ENCODE peak calls at places on chromosomes 3 and 15, in four cellular contexts. One of them, this sample, is unnamed.

GRCh38 chr3:20073683-20074082 is 33.4 kb downstream of the KAT2B start:
- DNase-seq in esophagus muscularis mucosa: no peak
- DNase-seq in stimulated activated CD4-positive, alpha-beta T cell treated with anti-CD3 and anti-CD28 coated beads, Interleukin-12 subunit alpha, Interleukin-12 subunit beta, amount 100 ng/mL, for 48 hours: no peak
- DNase-seq in activated CD4-positive, alpha-beta T cell treated with anti-CD3 and anti-CD28 coated beads for 48 hours: no peak
- DNase-seq in this sample: no peak

GRCh38 chr3:135965129-135965505 is 411 bp upstream of the PPP2R3A start:
- DNase-seq in esophagus muscularis mucosa: no peak
- DNase-seq in stimulated activated CD4-positive, alpha-beta T cell treated with anti-CD3 and anti-CD28 coated beads, Interleukin-12 subunit alpha, Interleukin-12 subunit beta, amount 100 ng/mL, for 48 hours: no peak
- DNase-seq in activated CD4-positive, alpha-beta T cell treated with anti-CD3 and anti-CD28 coated beads for 48 hours: no peak
- DNase-seq in this sample: no peak

GRCh38 chr15:90060797-90061196 is 41.5 kb downstream of the IDH2 start:
- DNase-seq in esophagus muscularis mucosa: no peak
- DNase-seq in stimulated activated CD4-positive, alpha-beta T cell treated with anti-CD3 and anti-CD28 coated beads, Interleukin-12 subunit alpha, Interleukin-12 subunit beta, amount 100 ng/mL, for 48 hours: no peak
- DNase-seq in activated CD4-positive, alpha-beta T cell treated with anti-CD3 and anti-CD28 coated beads for 48 hours: no peak
- DNase-seq in this sample: no peak

GRCh38 chr15:86591158-86591557 is 511.5 kb downstream of the AGBL1 start:
- DNase-seq in esophagus muscularis mucosa: no peak
- DNase-seq in stimulated activated CD4-positive, alpha-beta T cell treated with anti-CD3 and anti-CD28 coated beads, Interleukin-12 subunit alpha, Interleukin-12 subunit beta, amount 100 ng/mL, for 48 hours: no peak
- DNase-seq in activated CD4-positive, alpha-beta T cell treated with anti-CD3 and anti-CD28 coated beads for 48 hours: no peak
- DNase-seq in this sample: no peak

GRCh38 chr3:162007722-162008121 is 511.1 kb downstream of the OTOL1 start:
- DNase-seq in esophagus muscularis mucosa: no peak
- DNase-seq in stimulated activated CD4-positive, alpha-beta T cell treated with anti-CD3 and anti-CD28 coated beads, Interleukin-12 subunit alpha, Interleukin-12 subunit beta, amount 100 ng/mL, for 48 hours: no peak
- DNase-seq in activated CD4-positive, alpha-beta T cell treated with anti-CD3 and anti-CD28 coated beads for 48 hours: no peak
- DNase-seq in this sample: no peak

GRCh38 chr3:127536818-127537810 is 53.4 kb downstream of the TPRA1 start:
- DNase-seq in esophagus muscularis mucosa: no peak
- DNase-seq in stimulated activated CD4-positive, alpha-beta T cell treated with anti-CD3 and anti-CD28 coated beads, Interleukin-12 subunit alpha, Interleukin-12 subunit beta, amount 100 ng/mL, for 48 hours: no peak
- DNase-seq in activated CD4-positive, alpha-beta T cell treated with anti-CD3 and anti-CD28 coated beads for 48 hours: no peak
- DNase-seq in this sample: no peak

GRCh38 chr3:50405249-50405648 is 45.9 kb upstream of the TMEM115 start:
- DNase-seq in esophagus muscularis mucosa: no peak
- DNase-seq in stimulated activated CD4-positive, alpha-beta T cell treated with anti-CD3 and anti-CD28 coated beads, Interleukin-12 subunit alpha, Interleukin-12 subunit beta, amount 100 ng/mL, for 48 hours: no peak
- DNase-seq in activated CD4-positive, alpha-beta T cell treated with anti-CD3 and anti-CD28 coated beads for 48 hours: peak
- DNase-seq in this sample: no peak

GRCh38 chr3:109071349-109072142 is 46.4 kb downstream of the MORC1 start:
- DNase-seq in esophagus muscularis mucosa: no peak
- DNase-seq in stimulated activated CD4-positive, alpha-beta T cell treated with anti-CD3 and anti-CD28 coated beads, Interleukin-12 subunit alpha, Interleukin-12 subunit beta, amount 100 ng/mL, for 48 hours: no peak
- DNase-seq in activated CD4-positive, alpha-beta T cell treated with anti-CD3 and anti-CD28 coated beads for 48 hours: no peak
- DNase-seq in this sample: no peak

GRCh38 chr15:43769584-43770228 is 7.1 kb downstream of the ELL3 start:
- DNase-seq in esophagus muscularis mucosa: no peak
- DNase-seq in stimulated activated CD4-positive, alpha-beta T cell treated with anti-CD3 and anti-CD28 coated beads, Interleukin-12 subunit alpha, Interleukin-12 subunit beta, amount 100 ng/mL, for 48 hours: peak
- DNase-seq in activated CD4-positive, alpha-beta T cell treated with anti-CD3 and anti-CD28 coated beads for 48 hours: peak
- DNase-seq in this sample: no peak

GRCh38 chr15:31503256-31503655 is 176.6 kb downstream of the KLF13 start:
- DNase-seq in esophagus muscularis mucosa: peak
- DNase-seq in stimulated activated CD4-positive, alpha-beta T cell treated with anti-CD3 and anti-CD28 coated beads, Interleukin-12 subunit alpha, Interleukin-12 subunit beta, amount 100 ng/mL, for 48 hours: no peak
- DNase-seq in activated CD4-positive, alpha-beta T cell treated with anti-CD3 and anti-CD28 coated beads for 48 hours: no peak
- DNase-seq in this sample: no peak

GRCh38 chr3:18376682-18377081 is 48.5 kb downstream of the SATB1 start:
- DNase-seq in esophagus muscularis mucosa: no peak
- DNase-seq in stimulated activated CD4-positive, alpha-beta T cell treated with anti-CD3 and anti-CD28 coated beads, Interleukin-12 subunit alpha, Interleukin-12 subunit beta, amount 100 ng/mL, for 48 hours: no peak
- DNase-seq in activated CD4-positive, alpha-beta T cell treated with anti-CD3 and anti-CD28 coated beads for 48 hours: no peak
- DNase-seq in this sample: no peak

GRCh38 chr3:98823791-98824190 is 60.7 kb downstream of the ST3GAL6 start:
- DNase-seq in esophagus muscularis mucosa: no peak
- DNase-seq in stimulated activated CD4-positive, alpha-beta T cell treated with anti-CD3 and anti-CD28 coated beads, Interleukin-12 subunit alpha, Interleukin-12 subunit beta, amount 100 ng/mL, for 48 hours: no peak
- DNase-seq in activated CD4-positive, alpha-beta T cell treated with anti-CD3 and anti-CD28 coated beads for 48 hours: no peak
- DNase-seq in this sample: no peak

GRCh38 chr3:46406786-46407611 is at the start of the genes CCR5AS and CCRL2:
- DNase-seq in esophagus muscularis mucosa: no peak
- DNase-seq in stimulated activated CD4-positive, alpha-beta T cell treated with anti-CD3 and anti-CD28 coated beads, Interleukin-12 subunit alpha, Interleukin-12 subunit beta, amount 100 ng/mL, for 48 hours: peak
- DNase-seq in activated CD4-positive, alpha-beta T cell treated with anti-CD3 and anti-CD28 coated beads for 48 hours: peak
- DNase-seq in this sample: no peak

GRCh38 chr3:127410678-127411077 is 122.8 kb upstream of the PRR20G start:
- DNase-seq in esophagus muscularis mucosa: peak
- DNase-seq in stimulated activated CD4-positive, alpha-beta T cell treated with anti-CD3 and anti-CD28 coated beads, Interleukin-12 subunit alpha, Interleukin-12 subunit beta, amount 100 ng/mL, for 48 hours: no peak
- DNase-seq in activated CD4-positive, alpha-beta T cell treated with anti-CD3 and anti-CD28 coated beads for 48 hours: no peak
- DNase-seq in this sample: no peak